ENCODE peak calls at places on chromosomes 11 and 22, in seven cellular contexts. One of them, this sample, is unnamed.

GRCh38 chr11:47856186-47856585 is 8.0 kb upstream of the NUP160 start:
- DNase-seq in mesendoderm: no peak
- DNase-seq in pancreas: no peak
- DNase-seq in cardiac muscle cell: peak; percentile 8
- DNase-seq in trophoblast cell: no peak
- DNase-seq in vagina: no peak
- DNase-seq in hepatocyte: peak; percentile 17
- DNase-seq in this sample: no peak

GRCh38 chr11:118621071-118621815 is 13.8 kb downstream of the PHLDB1 start:
- DNase-seq in mesendoderm: peak; percentile 94
- DNase-seq in pancreas: peak; percentile 77
- DNase-seq in cardiac muscle cell: peak; percentile 94
- DNase-seq in trophoblast cell: peak; percentile 57
- DNase-seq in vagina: no peak
- DNase-seq in hepatocyte: peak; percentile 91
- DNase-seq in this sample: peak; percentile 97

GRCh38 chr22:25352294-25352680 is 132.8 kb downstream of the CRYBB2 start:
- DNase-seq in mesendoderm: no peak
- DNase-seq in pancreas: no peak
- DNase-seq in cardiac muscle cell: no peak
- DNase-seq in trophoblast cell: no peak
- DNase-seq in vagina: no peak
- DNase-seq in hepatocyte: no peak
- DNase-seq in this sample: no peak

GRCh38 chr11:3613998-3614741 is 27.6 kb downstream of the ART5 start:
- DNase-seq in mesendoderm: peak; percentile 66
- DNase-seq in pancreas: no peak
- DNase-seq in cardiac muscle cell: no peak
- DNase-seq in trophoblast cell: peak; percentile 71
- DNase-seq in vagina: no peak
- DNase-seq in hepatocyte: no peak
- DNase-seq in this sample: no peak

GRCh38 chr11:16778876-16779275 is 40.4 kb downstream of the C11orf58 start:
- DNase-seq in mesendoderm: no peak
- DNase-seq in pancreas: no peak
- DNase-seq in cardiac muscle cell: no peak
- DNase-seq in trophoblast cell: no peak
- DNase-seq in vagina: no peak
- DNase-seq in hepatocyte: no peak
- DNase-seq in this sample: no peak

GRCh38 chr11:46378811-46379482 is 2.5 kb upstream of the MDK start:
- DNase-seq in mesendoderm: no peak
- DNase-seq in pancreas: no peak
- DNase-seq in cardiac muscle cell: no peak
- DNase-seq in trophoblast cell: no peak
- DNase-seq in vagina: no peak
- DNase-seq in hepatocyte: no peak
- DNase-seq in this sample: peak; percentile 66

GRCh38 chr11:63527667-63528066 is 8.9 kb upstream of the PLAAT4 start:
- DNase-seq in mesendoderm: no peak
- DNase-seq in pancreas: no peak
- DNase-seq in cardiac muscle cell: no peak
- DNase-seq in trophoblast cell: no peak
- DNase-seq in vagina: no peak
- DNase-seq in hepatocyte: no peak
- DNase-seq in this sample: no peak

GRCh38 chr11:10379433-10379832 is 74.6 kb downstream of the ADM start:
- DNase-seq in mesendoderm: no peak
- DNase-seq in pancreas: no peak
- DNase-seq in cardiac muscle cell: peak; percentile 68
- DNase-seq in trophoblast cell: peak; percentile 88
- DNase-seq in vagina: no peak
- DNase-seq in hepatocyte: no peak
- DNase-seq in this sample: no peak

GRCh38 chr22:39732625-39733024 is 160.9 kb downstream of the ENTHD1 start:
- DNase-seq in mesendoderm: no peak
- DNase-seq in pancreas: no peak
- DNase-seq in cardiac muscle cell: no peak
- DNase-seq in trophoblast cell: no peak
- DNase-seq in vagina: no peak
- DNase-seq in hepatocyte: no peak
- DNase-seq in this sample: no peak

GRCh38 chr11:74642912-74643311 is 50.5 kb downstream of the POLD3 start:
- DNase-seq in mesendoderm: no peak
- DNase-seq in pancreas: no peak
- DNase-seq in cardiac muscle cell: no peak
- DNase-seq in trophoblast cell: no peak
- DNase-seq in vagina: no peak
- DNase-seq in hepatocyte: no peak
- DNase-seq in this sample: no peak
- H3K36me3 ChIP-seq in mesendoderm: peaks cover 2% of the 10 kb centered on the region
- H3K36me3 ChIP-seq in pancreas: no peaks in the 10 kb centered on the region
- H3K36me3 ChIP-seq in cardiac muscle cell: peaks cover 4% of the 10 kb centered on the region
- H3K36me3 ChIP-seq in trophoblast cell: no peaks in the 10 kb centered on the region
- H3K36me3 ChIP-seq in vagina: no peaks in the 10 kb centered on the region
- H3K36me3 ChIP-seq in hepatocyte: no peaks in the 10 kb centered on the region
- H3K36me3 ChIP-seq in this sample: peaks cover 4% of the 10 kb centered on the region

GRCh38 chr11:9158898-9159391 is 67.5 kb upstream of the SCUBE2 start:
- DNase-seq in mesendoderm: no peak
- DNase-seq in pancreas: no peak
- DNase-seq in cardiac muscle cell: peak; percentile 85
- DNase-seq in trophoblast cell: peak; percentile 19
- DNase-seq in vagina: no peak
- DNase-seq in hepatocyte: no peak
- DNase-seq in this sample: no peak
- H3K36me3 ChIP-seq in mesendoderm: peaks cover 2% of the 10 kb centered on the region
- H3K36me3 ChIP-seq in pancreas: no peaks in the 10 kb centered on the region
- H3K36me3 ChIP-seq in cardiac muscle cell: peaks cover 46% of the 10 kb centered on the region
- H3K36me3 ChIP-seq in trophoblast cell: peaks cover 11% of the 10 kb centered on the region
- H3K36me3 ChIP-seq in vagina: no peaks in the 10 kb centered on the region
- H3K36me3 ChIP-seq in hepatocyte: no peaks in the 10 kb centered on the region
- H3K36me3 ChIP-seq in this sample: peaks cover 5% of the 10 kb centered on the region

GRCh38 chr22:29717789-29718188 is 2.0 kb upstream of the CABP7 start:
- DNase-seq in mesendoderm: no peak
- DNase-seq in pancreas: no peak
- DNase-seq in cardiac muscle cell: no peak
- DNase-seq in trophoblast cell: no peak
- DNase-seq in vagina: no peak
- DNase-seq in hepatocyte: no peak
- DNase-seq in this sample: no peak

GRCh38 chr22:29720824-29721323 is 1.1 kb downstream of the CABP7 start:
- DNase-seq in mesendoderm: no peak
- DNase-seq in pancreas: no peak
- DNase-seq in cardiac muscle cell: no peak
- DNase-seq in trophoblast cell: peak; percentile 32
- DNase-seq in vagina: no peak
- DNase-seq in hepatocyte: no peak
- DNase-seq in this sample: peak; percentile 83

GRCh38 chr22:29716814-29717213 is 3.0 kb upstream of the CABP7 start:
- DNase-seq in mesendoderm: peak; percentile 90
- DNase-seq in pancreas: peak; percentile 65
- DNase-seq in cardiac muscle cell: peak; percentile 88
- DNase-seq in trophoblast cell: peak; percentile 81
- DNase-seq in vagina: no peak
- DNase-seq in hepatocyte: peak; percentile 88
- DNase-seq in this sample: peak; percentile 94

GRCh38 chr22:29719894-29720645 is at the start of gene CABP7:
- DNase-seq in mesendoderm: no peak
- DNase-seq in pancreas: no peak
- DNase-seq in cardiac muscle cell: peak; percentile 14
- DNase-seq in trophoblast cell: peak; percentile 5
- DNase-seq in vagina: no peak
- DNase-seq in hepatocyte: no peak
- DNase-seq in this sample: peak; percentile 88

GRCh38 chr22:29718949-29719893 is 582 bp upstream of the CABP7 start:
- DNase-seq in mesendoderm: no peak
- DNase-seq in pancreas: no peak
- DNase-seq in cardiac muscle cell: no peak
- DNase-seq in trophoblast cell: no peak
- DNase-seq in vagina: no peak
- DNase-seq in hepatocyte: no peak
- DNase-seq in this sample: no peak
- H3K36me3 ChIP-seq in mesendoderm: no peaks in the 10 kb centered on the region
- H3K36me3 ChIP-seq in pancreas: no peaks in the 10 kb centered on the region
- H3K36me3 ChIP-seq in cardiac muscle cell: no peaks in the 10 kb centered on the region
- H3K36me3 ChIP-seq in trophoblast cell: no peaks in the 10 kb centered on the region
- H3K36me3 ChIP-seq in vagina: no peaks in the 10 kb centered on the region
- H3K36me3 ChIP-seq in hepatocyte: no peaks in the 10 kb centered on the region
- H3K36me3 ChIP-seq in this sample: no peaks in the 10 kb centered on the region

DNA sequence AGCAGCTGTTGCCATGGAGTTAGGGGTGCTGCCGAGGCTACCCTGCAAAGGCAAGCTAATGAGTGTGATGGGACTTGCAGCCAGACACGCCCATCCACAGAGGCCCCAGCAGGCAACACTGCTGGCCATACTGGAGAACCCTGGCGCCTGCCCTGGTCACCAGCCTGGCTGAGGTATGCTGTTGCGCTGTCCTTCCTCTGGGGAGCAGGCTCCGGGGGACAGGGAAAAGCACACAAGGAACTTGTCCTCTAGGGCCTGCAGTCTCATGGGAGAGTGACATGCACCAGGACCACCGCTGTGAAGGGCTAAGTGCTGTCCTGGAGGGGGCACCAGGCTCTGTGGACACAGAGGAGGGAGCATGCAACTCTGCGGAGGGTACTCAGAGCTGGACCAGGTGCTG is 35.8 kb downstream of the TOM1 start:
- DNase-seq in mesendoderm: no peak
- DNase-seq in pancreas: no peak
- DNase-seq in cardiac muscle cell: no peak
- DNase-seq in trophoblast cell: no peak
- DNase-seq in vagina: no peak
- DNase-seq in hepatocyte: no peak
- DNase-seq in this sample: no peak
- H3K36me3 ChIP-seq in mesendoderm: peaks cover 4% of the 10 kb centered on the region
- H3K36me3 ChIP-seq in pancreas: no peaks in the 10 kb centered on the region
- H3K36me3 ChIP-seq in cardiac muscle cell: peaks cover 25% of the 10 kb centered on the region
- H3K36me3 ChIP-seq in trophoblast cell: peaks cover 68% of the 10 kb centered on the region
- H3K36me3 ChIP-seq in vagina: no peaks in the 10 kb centered on the region
- H3K36me3 ChIP-seq in hepatocyte: no peaks in the 10 kb centered on the region
- H3K36me3 ChIP-seq in this sample: peaks cover 3% of the 10 kb centered on the region

DNA sequence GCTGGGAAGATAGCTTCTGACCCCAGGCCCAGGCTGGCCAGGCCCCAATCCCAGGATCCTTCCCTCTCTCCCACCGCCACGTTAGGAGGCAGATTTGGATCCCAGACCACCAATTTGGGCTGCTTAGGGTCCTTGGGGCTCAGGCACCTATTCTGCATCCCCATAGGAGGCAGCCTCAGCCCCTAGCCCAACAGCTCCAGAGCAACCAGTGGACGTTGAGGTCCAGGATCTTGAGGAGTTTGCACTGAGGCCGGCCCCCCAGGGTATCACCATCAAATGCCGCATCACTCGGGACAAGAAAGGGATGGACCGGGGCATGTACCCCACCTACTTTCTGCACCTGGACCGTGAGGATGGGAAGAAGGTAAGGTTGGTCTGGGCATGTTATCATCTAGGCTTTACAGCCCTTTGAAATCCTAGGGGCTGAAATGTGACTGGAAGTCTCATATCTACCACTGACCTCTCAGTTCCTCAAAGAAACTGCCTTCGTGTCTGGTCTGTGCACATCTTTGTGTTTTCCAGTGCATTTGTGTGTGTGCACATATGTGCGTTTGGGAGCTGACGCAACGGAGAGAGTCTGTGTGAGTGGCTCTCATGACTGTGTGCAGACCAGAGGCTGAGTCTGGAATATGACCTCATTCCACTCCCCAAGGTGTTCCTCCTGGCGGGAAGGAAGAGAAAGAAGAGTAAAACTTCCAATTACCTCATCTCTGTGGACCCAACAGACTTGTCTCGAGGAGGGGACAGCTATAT is 16.2 kb downstream of the TUB start:
- DNase-seq in mesendoderm: no peak
- DNase-seq in pancreas: no peak
- DNase-seq in cardiac muscle cell: no peak
- DNase-seq in trophoblast cell: no peak
- DNase-seq in vagina: peak; percentile 61
- DNase-seq in hepatocyte: no peak
- DNase-seq in this sample: no peak
- H3K36me3 ChIP-seq in mesendoderm: peaks cover 3% of the 10 kb centered on the region
- H3K36me3 ChIP-seq in pancreas: no peaks in the 10 kb centered on the region
- H3K36me3 ChIP-seq in cardiac muscle cell: peaks cover 5% of the 10 kb centered on the region
- H3K36me3 ChIP-seq in trophoblast cell: peaks cover 23% of the 10 kb centered on the region
- H3K36me3 ChIP-seq in vagina: no peaks in the 10 kb centered on the region
- H3K36me3 ChIP-seq in hepatocyte: no peaks in the 10 kb centered on the region
- H3K36me3 ChIP-seq in this sample: peaks cover 17% of the 10 kb centered on the region

GRCh38 chr11:13720940-13721339 is 52.5 kb downstream of the FAR1 start:
- DNase-seq in mesendoderm: no peak
- DNase-seq in pancreas: no peak
- DNase-seq in cardiac muscle cell: no peak
- DNase-seq in trophoblast cell: no peak
- DNase-seq in vagina: no peak
- DNase-seq in hepatocyte: no peak
- DNase-seq in this sample: no peak
- H3K36me3 ChIP-seq in mesendoderm: no peaks in the 10 kb centered on the region
- H3K36me3 ChIP-seq in pancreas: no peaks in the 10 kb centered on the region
- H3K36me3 ChIP-seq in cardiac muscle cell: peaks cover 22% of the 10 kb centered on the region
- H3K36me3 ChIP-seq in trophoblast cell: peaks cover 4% of the 10 kb centered on the region
- H3K36me3 ChIP-seq in vagina: no peaks in the 10 kb centered on the region
- H3K36me3 ChIP-seq in hepatocyte: no peaks in the 10 kb centered on the region
- H3K36me3 ChIP-seq in this sample: peaks cover 4% of the 10 kb centered on the region

This sample was measured in H7.